ENCODE peak calls at places on chromosomes 13 and 19, in ten cellular contexts. G, V, S, T, O, L, A, R, X and I are unnamed samples. For H3K27me3 and H3K4me1, the result is how much of the 10 kb centered on the place peaks cover.

GRCh38 chr19:15262011-15262410 is 29.8 kb upstream of the EPHX3 start:
- DNase-seq in G (no peak), O (no peak), A (no peak), R (no peak), T (no peak), X (no peak), S (no peak), V (no peak), L (no peak), I (peak)

GRCh38 chr13:36673838-36674326 is at the start of gene SERTM1:
- DNase-seq in T (no peak), R (peak), L (no peak), V (no peak), X (no peak), S (peak), G (no peak), O (peak), A (peak), I (no peak)

GRCh38 chr13:76948139-76948538 is at the start of gene ACOD1:
- DNase-seq in X (no peak), R (no peak), G (no peak), T (peak), S (no peak), V (no peak), O (no peak), L (no peak), A (no peak), I (no peak)

GRCh38 chr13:86051134-86052103 is 252.2 kb upstream of the SLITRK6 start:
- DNase-seq in G (peak), V (no peak), X (no peak), L (no peak), S (no peak), O (no peak), T (peak), R (no peak), A (peak), I (no peak)

GRCh38 chr19:28350673-28351072 is 862.3 kb downstream of the UQCRFS1 start:
- DNase-seq in S (no peak), A (no peak), R (no peak), V (no peak), L (no peak), T (no peak), X (no peak), G (no peak), O (no peak), I (no peak)

GRCh38 chr19:18098891-18099622 is 1.5 kb downstream of the MAST3 start:
- DNase-seq in R (peak), A (no peak), O (no peak), S (no peak), X (no peak), T (no peak), G (peak), L (no peak), V (no peak), I (peak)

GRCh38 chr19:19595171-19595701 is 23.3 kb downstream of the PBX4 start:
- DNase-seq in G (peak), S (no peak), V (no peak), X (no peak), O (no peak), L (no peak), T (peak), A (no peak), R (peak), I (no peak)

GRCh38 chr13:94481966-94482365 is 2.5 kb upstream of the DCT start:
- DNase-seq in O (no peak), X (no peak), R (no peak), T (peak), V (no peak), A (peak), S (no peak), L (no peak), G (no peak), I (no peak)

GRCh38 chr13:79128158-79128557 is 277.9 kb downstream of the RBM26 start:
- DNase-seq in O (no peak), X (no peak), A (peak), R (no peak), T (peak), V (no peak), G (peak), L (no peak), S (no peak), I (no peak)

GRCh38 chr13:108200781-108201398 is 14.4 kb downstream of the LIG4 start:
- DNase-seq in V (peak), L (no peak), A (peak), O (no peak), X (no peak), R (no peak), S (no peak), G (no peak), T (peak), I (no peak)

GRCh38 chr13:42216422-42216735 is 55.6 kb upstream of the AKAP11 start:
- DNase-seq in A (no peak), T (no peak), X (no peak), V (no peak), G (no peak), R (no peak), L (no peak), O (no peak), S (no peak), I (no peak)
- H3K27me3 ChIP-seq in A (under half), T (under half), X (under half), V (under half), G (under half), R (under half), L (under half), O (under half), S (under half), I (under half)

GRCh38 chr13:33917135-33917534 is 99.2 kb downstream of the RFC3 start:
- DNase-seq in V (no peak), O (no peak), R (no peak), L (no peak), S (no peak), G (no peak), X (no peak), T (no peak), A (no peak), I (no peak)

GRCh38 chr13:33918199-33918932 is 100.4 kb downstream of the RFC3 start:
- DNase-seq in T (peak), L (no peak), A (peak), S (no peak), X (no peak), R (no peak), O (no peak), V (peak), G (peak), I (no peak)
- H3K4me1 ChIP-seq in T (under half), L (under half), A (under half), S (under half), X (under half), R (under half), O (under half), V (under half), G (under half), I (under half)

GRCh38 chr13:99992376-99992775 is 10.8 kb downstream of the ZIC2 start:
- DNase-seq in R (no peak), T (no peak), G (no peak), L (no peak), A (no peak), O (no peak), V (no peak), X (no peak), S (no peak), I (no peak)
- H3K27me3 ChIP-seq in R (half or more), T (half or more), G (under half), L (half or more), A (half or more), O (under half), V (under half), X (half or more), S (under half), I (under half)

DNA sequence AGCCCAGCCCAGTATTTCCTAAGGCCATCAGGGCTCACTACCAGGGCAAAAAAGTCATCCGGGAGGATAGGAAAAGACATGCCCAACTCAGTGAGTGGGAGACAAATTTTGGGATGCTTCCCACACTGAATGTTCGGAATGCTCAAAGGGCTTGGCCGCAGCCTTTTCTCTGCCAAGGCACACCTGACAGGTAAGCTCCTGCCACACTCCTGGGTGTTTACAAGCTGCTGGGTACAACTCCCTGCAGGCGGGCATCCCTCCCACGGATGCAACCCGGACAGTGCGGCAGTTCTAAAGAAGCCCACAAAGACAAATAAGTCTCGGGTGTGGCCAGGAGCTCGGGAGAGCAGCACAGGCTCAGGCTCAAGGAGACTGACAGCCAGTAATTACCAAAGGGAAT is 28.1 kb downstream of the SLC7A1 start:
- DNase-seq in V (no peak), L (no peak), O (no peak), S (no peak), T (no peak), R (no peak), A (no peak), X (no peak), G (no peak), I (no peak)
- H3K4me1 ChIP-seq in V (under half), L (under half), O (under half), S (under half), T (under half), R (under half), A (under half), X (under half), G (under half), I (under half)

GRCh38 chr19:3365093-3365446 is 1.3 kb upstream of the NFIC start:
- DNase-seq in T (no peak), V (no peak), A (no peak), L (no peak), X (no peak), G (no peak), S (no peak), O (no peak), R (no peak), I (no peak)

GRCh38 chr19:3364501-3364858 is 1.9 kb upstream of the NFIC start:
- DNase-seq in O (no peak), R (no peak), G (no peak), L (no peak), V (no peak), T (no peak), S (no peak), X (no peak), A (no peak), I (no peak)

GRCh38 chr19:3365447-3366103 is 808 bp upstream of the NFIC start:
- DNase-seq in X (no peak), S (no peak), O (no peak), G (peak), L (no peak), T (peak), V (peak), R (peak), A (peak), I (peak)

GRCh38 chr19:3362217-3362907 is 4.0 kb upstream of the NFIC start:
- DNase-seq in L (no peak), T (no peak), A (no peak), R (no peak), G (no peak), O (no peak), V (no peak), X (no peak), S (no peak), I (no peak)

GRCh38 chr19:3363841-3364500 is 2.4 kb upstream of the NFIC start:
- DNase-seq in T (no peak), R (no peak), O (no peak), L (no peak), X (no peak), A (no peak), V (no peak), S (no peak), G (no peak), I (no peak)
- H3K27me3 ChIP-seq in T (under half), R (under half), O (half or more), L (under half), X (under half), A (under half), V (under half), S (half or more), G (under half), I (under half)

GRCh38 chr13:112771877-112772538 is 82.2 kb downstream of the ATP11A start:
- DNase-seq in R (peak), X (no peak), O (no peak), L (no peak), S (no peak), V (no peak), G (no peak), T (no peak), A (no peak), I (peak)
- H3K4me1 ChIP-seq in R (under half), X (under half), O (under half), L (under half), S (under half), V (under half), G (under half), T (under half), A (under half), I (under half)